ENCODE peak calls at places on chromosomes 4 and X, in four cellular contexts. P is iris pigment epithelial cell, E is AG09319, F is anterior cingulate cortex. I is an unnamed sample.

GRCh38 chr4:123232439-123232838 is 164.2 kb upstream of the SPRY1 start:
- DNase-seq in E (no peak), P (peak; percentile 62), F (no peak), I (no peak)

GRCh38 chr4:149347139-149347538 is 468.5 kb downstream of the IQCM start:
- DNase-seq in P (no peak), E (no peak), F (no peak), I (no peak)

GRCh38 chrX:12770440-12770839 is 20.8 kb upstream of the PRPS2 start:
- DNase-seq in P (peak; percentile 38), E (no peak), F (no peak), I (no peak)

GRCh38 chr4:183444953-183445543 is 612 bp downstream of the CDKN2AIP start:
- DNase-seq in E (no peak), F (no peak), P (peak; percentile 12), I (no peak)

GRCh38 chr4:3721627-3722026 is 44.6 kb upstream of the ADRA2C start:
- DNase-seq in F (peak; percentile 71), E (no peak), P (no peak), I (no peak)

GRCh38 chr4:158016511-158016910 is 156.3 kb downstream of the GASK1B start:
- DNase-seq in P (peak; percentile 89), E (no peak), F (no peak), I (no peak)

GRCh38 chr4:87633239-87633638 is 16.8 kb upstream of the DMP1 start:
- DNase-seq in E (no peak), F (no peak), P (peak; percentile 74), I (peak; percentile 8)

GRCh38 chr4:93199492-93199891 is 629.1 kb upstream of the ATOH1 start:
- DNase-seq in F (no peak), E (no peak), P (peak; percentile 48), I (no peak)

GRCh38 chr4:7657545-7658296 is 223.0 kb upstream of the PSAPL1 start:
- DNase-seq in F (no peak), P (no peak), E (no peak), I (no peak)

GRCh38 chr4:109301691-109302365 is 630 bp downstream of the COL25A1 start:
- DNase-seq in F (no peak), E (no peak), P (no peak), I (no peak)

GRCh38 chrX:13791559-13791958 is 25.3 kb downstream of the GPM6B start:
- DNase-seq in P (no peak), F (peak; percentile 59), E (no peak), I (no peak)

GRCh38 chrX:19747672-19748610 is 139.5 kb downstream of the SH3KBP1 start:
- DNase-seq in P (no peak), E (no peak), F (no peak), I (peak; percentile 3)

GRCh38 chr4:107130157-107130556 is 94.0 kb upstream of the DKK2 start:
- DNase-seq in P (peak; percentile 63), F (no peak), E (no peak), I (no peak)

GRCh38 chrX:103628386-103629290 is at the start of gene TCEAL1:
- DNase-seq in P (peak; percentile 31), F (peak; percentile 36), E (no peak), I (peak; percentile 48)

GRCh38 chr4:2451821-2452785 is 16.8 kb upstream of the RNF4 start:
- DNase-seq in F (no peak), E (no peak), P (no peak), I (no peak)

GRCh38 chr4:122010610-122011009 is 58.8 kb upstream of the TRPC3 start:
- DNase-seq in F (no peak), P (peak; percentile 88), E (no peak), I (no peak)

GRCh38 chrX:106039920-106040319 is 1.4 kb upstream of the SERPINA7 start:
- DNase-seq in E (no peak), P (peak; percentile 23), F (no peak), I (no peak)

GRCh38 chrX:110944323-110944761 is 148.7 kb upstream of the CHRDL1 start:
- DNase-seq in F (no peak), P (no peak), E (no peak), I (no peak)

GRCh38 chr4:70559216-70559830 is 32.7 kb upstream of the AMBN start:
- DNase-seq in P (peak; percentile 58), E (peak; percentile 5), F (peak; percentile 13), I (peak; percentile 15)

GRCh38 chr4:94127707-94128328 is 79.8 kb upstream of the SMARCAD1 start:
- DNase-seq in P (peak; percentile 38), F (no peak), E (peak; percentile 2), I (no peak)

GRCh38 chr4:77040265-77040664 is 35.5 kb downstream of the CCNI start:
- DNase-seq in E (no peak), P (peak; percentile 85), F (no peak), I (no peak)

GRCh38 chr4:152734015-152734698 is 45.4 kb downstream of the TIGD4 start:
- DNase-seq in E (no peak), P (no peak), F (no peak), I (no peak)

GRCh38 chr4:3880595-3881120 is 114.5 kb downstream of the ADRA2C start:
- DNase-seq in F (peak; percentile 28), P (peak; percentile 56), E (no peak), I (peak; percentile 33)

GRCh38 chr4:60201052-60201673 is 999.0 kb upstream of the ADGRL3 start:
- DNase-seq in F (peak; percentile 7), E (no peak), P (peak; percentile 30), I (peak; percentile 55)

GRCh38 chr4:5812506-5813229 is 80.2 kb downstream of the CRMP1 start:
- DNase-seq in P (peak; percentile 72), E (peak; percentile 49), F (peak; percentile 28), I (peak; percentile 72)

GRCh38 chrX:13293700-13294099 is 26.2 kb downstream of the ATXN3L start:
- DNase-seq in F (no peak), P (no peak), E (no peak), I (no peak)

GRCh38 chr4:139934786-139935330 is 219.1 kb downstream of the MAML3 start:
- DNase-seq in E (no peak), P (no peak), F (no peak), I (peak; percentile 20)

GRCh38 chr4:2258091-2259035 is 3.5 kb downstream of the MXD4 start:
- DNase-seq in E (no peak), F (no peak), P (no peak), I (no peak)

GRCh38 chr4:113355550-113356371 is 306.3 kb downstream of the ANK2 start:
- DNase-seq in F (no peak), P (peak; percentile 86), E (peak; percentile 49), I (no peak)

GRCh38 chr4:147578057-147578476 is 39.1 kb upstream of the TMEM184C start:
- DNase-seq in E (peak; percentile 87), P (peak; percentile 97), F (no peak), I (no peak)

GRCh38 chrX:110242371-110242770 is 75.5 kb downstream of the AMMECR1 start:
- DNase-seq in P (no peak), F (no peak), E (no peak), I (no peak)